ENCODE peak calls at places on chromosomes 3 and 15, in nine cellular contexts. One of them, this sample, is unnamed.

GRCh38 chr3:124859025-124859424 is 28.1 kb downstream of the ITGB5 start:
- DNase-seq in endothelial cell: no peak
- DNase-seq in endothelial cell of umbilical vein: peak; percentile 66
- DNase-seq in lower leg skin: no peak
- DNase-seq in natural killer cell: no peak
- DNase-seq in fibroblast of mammary gland: peak; percentile 92
- DNase-seq in osteocyte: no peak
- DNase-seq in OCI-LY7: no peak
- DNase-seq in psoas muscle: no peak
- DNase-seq in this sample: no peak

GRCh38 chr3:88433572-88433971 is 283.8 kb downstream of the C3orf38 start:
- DNase-seq in endothelial cell: no peak
- DNase-seq in endothelial cell of umbilical vein: no peak
- DNase-seq in lower leg skin: no peak
- DNase-seq in natural killer cell: no peak
- DNase-seq in fibroblast of mammary gland: no peak
- DNase-seq in osteocyte: no peak
- DNase-seq in OCI-LY7: peak; percentile 96
- DNase-seq in psoas muscle: no peak
- DNase-seq in this sample: no peak

GRCh38 chr3:9770276-9770812 is 597 bp upstream of the CAMK1 start:
- DNase-seq in endothelial cell: no peak
- DNase-seq in endothelial cell of umbilical vein: no peak
- DNase-seq in lower leg skin: peak; percentile 78
- DNase-seq in natural killer cell: no peak
- DNase-seq in fibroblast of mammary gland: peak; percentile 60
- DNase-seq in osteocyte: no peak
- DNase-seq in OCI-LY7: no peak
- DNase-seq in psoas muscle: peak; percentile 95
- DNase-seq in this sample: peak; percentile 83

GRCh38 chr15:99476413-99477222 is 89.2 kb upstream of the MEF2A start:
- DNase-seq in endothelial cell: no peak
- DNase-seq in endothelial cell of umbilical vein: peak; percentile 84
- DNase-seq in lower leg skin: peak; percentile 78
- DNase-seq in natural killer cell: no peak
- DNase-seq in fibroblast of mammary gland: peak; percentile 99
- DNase-seq in osteocyte: no peak
- DNase-seq in OCI-LY7: peak; percentile 9
- DNase-seq in psoas muscle: peak; percentile 87
- DNase-seq in this sample: no peak

GRCh38 chr3:90069748-90070147 is 962.3 kb downstream of the EPHA3 start:
- DNase-seq in endothelial cell: no peak
- DNase-seq in endothelial cell of umbilical vein: no peak
- DNase-seq in lower leg skin: no peak
- DNase-seq in natural killer cell: no peak
- DNase-seq in fibroblast of mammary gland: no peak
- DNase-seq in osteocyte: no peak
- DNase-seq in OCI-LY7: no peak
- DNase-seq in psoas muscle: no peak
- DNase-seq in this sample: no peak

GRCh38 chr3:45110185-45110833 is 35.9 kb downstream of the CDCP1 start:
- DNase-seq in endothelial cell: no peak
- DNase-seq in endothelial cell of umbilical vein: no peak
- DNase-seq in lower leg skin: no peak
- DNase-seq in natural killer cell: no peak
- DNase-seq in fibroblast of mammary gland: no peak
- DNase-seq in osteocyte: no peak
- DNase-seq in OCI-LY7: no peak
- DNase-seq in psoas muscle: no peak
- DNase-seq in this sample: no peak

GRCh38 chr3:2861120-2861519 is 249.1 kb downstream of the IL5RA start:
- DNase-seq in endothelial cell: no peak
- DNase-seq in endothelial cell of umbilical vein: no peak
- DNase-seq in lower leg skin: no peak
- DNase-seq in natural killer cell: no peak
- DNase-seq in fibroblast of mammary gland: no peak
- DNase-seq in osteocyte: no peak
- DNase-seq in OCI-LY7: no peak
- DNase-seq in psoas muscle: no peak
- DNase-seq in this sample: no peak

GRCh38 chr3:197352382-197352781 is 54.0 kb upstream of the DLG1 start:
- DNase-seq in endothelial cell: no peak
- DNase-seq in endothelial cell of umbilical vein: no peak
- DNase-seq in lower leg skin: no peak
- DNase-seq in natural killer cell: no peak
- DNase-seq in fibroblast of mammary gland: peak; percentile 87
- DNase-seq in osteocyte: no peak
- DNase-seq in OCI-LY7: no peak
- DNase-seq in psoas muscle: peak; percentile 93
- DNase-seq in this sample: no peak

GRCh38 chr3:192207239-192207638 is 520.1 kb downstream of the FGF12 start:
- DNase-seq in endothelial cell: no peak
- DNase-seq in endothelial cell of umbilical vein: peak; percentile 6
- DNase-seq in lower leg skin: no peak
- DNase-seq in natural killer cell: no peak
- DNase-seq in fibroblast of mammary gland: no peak
- DNase-seq in osteocyte: no peak
- DNase-seq in OCI-LY7: no peak
- DNase-seq in psoas muscle: no peak
- DNase-seq in this sample: no peak

GRCh38 chr15:77112819-77113569 is 42.1 kb upstream of the TSPAN3 start:
- DNase-seq in endothelial cell: no peak
- DNase-seq in endothelial cell of umbilical vein: no peak
- DNase-seq in lower leg skin: no peak
- DNase-seq in natural killer cell: no peak
- DNase-seq in fibroblast of mammary gland: no peak
- DNase-seq in osteocyte: no peak
- DNase-seq in OCI-LY7: no peak
- DNase-seq in psoas muscle: no peak
- DNase-seq in this sample: no peak

GRCh38 chr3:149536429-149536828 is 61.9 kb downstream of the TM4SF4 start:
- DNase-seq in endothelial cell: no peak
- DNase-seq in endothelial cell of umbilical vein: no peak
- DNase-seq in lower leg skin: no peak
- DNase-seq in natural killer cell: no peak
- DNase-seq in fibroblast of mammary gland: no peak
- DNase-seq in osteocyte: no peak
- DNase-seq in OCI-LY7: no peak
- DNase-seq in psoas muscle: peak; percentile 74
- DNase-seq in this sample: no peak

GRCh38 chr3:159824341-159824740 is 164.3 kb upstream of the IL12A start:
- DNase-seq in endothelial cell: no peak
- DNase-seq in endothelial cell of umbilical vein: peak; percentile 77
- DNase-seq in lower leg skin: no peak
- DNase-seq in natural killer cell: no peak
- DNase-seq in fibroblast of mammary gland: peak; percentile 91
- DNase-seq in osteocyte: no peak
- DNase-seq in OCI-LY7: no peak
- DNase-seq in psoas muscle: peak; percentile 60
- DNase-seq in this sample: no peak

GRCh38 chr3:99246010-99246654 is 344.6 kb upstream of the DCBLD2 start:
- DNase-seq in endothelial cell: no peak
- DNase-seq in endothelial cell of umbilical vein: peak; percentile 62
- DNase-seq in lower leg skin: no peak
- DNase-seq in natural killer cell: no peak
- DNase-seq in fibroblast of mammary gland: peak; percentile 35
- DNase-seq in osteocyte: no peak
- DNase-seq in OCI-LY7: no peak
- DNase-seq in psoas muscle: no peak
- DNase-seq in this sample: no peak

GRCh38 chr3:46958469-46959168 is 17.9 kb downstream of the CCDC12 start:
- DNase-seq in endothelial cell: no peak
- DNase-seq in endothelial cell of umbilical vein: no peak
- DNase-seq in lower leg skin: no peak
- DNase-seq in natural killer cell: no peak
- DNase-seq in fibroblast of mammary gland: no peak
- DNase-seq in osteocyte: no peak
- DNase-seq in OCI-LY7: no peak
- DNase-seq in psoas muscle: no peak
- DNase-seq in this sample: no peak

GRCh38 chr3:149776170-149776569 is 16.2 kb downstream of the ANKUB1 start:
- DNase-seq in endothelial cell: no peak
- DNase-seq in endothelial cell of umbilical vein: no peak
- DNase-seq in lower leg skin: no peak
- DNase-seq in natural killer cell: no peak
- DNase-seq in fibroblast of mammary gland: no peak
- DNase-seq in osteocyte: no peak
- DNase-seq in OCI-LY7: no peak
- DNase-seq in psoas muscle: no peak
- DNase-seq in this sample: no peak

GRCh38 chr3:116815831-116816588 is 106.4 kb downstream of the TUSC7 start:
- DNase-seq in endothelial cell: no peak
- DNase-seq in endothelial cell of umbilical vein: no peak
- DNase-seq in lower leg skin: no peak
- DNase-seq in natural killer cell: no peak
- DNase-seq in fibroblast of mammary gland: peak; percentile 54
- DNase-seq in osteocyte: no peak
- DNase-seq in OCI-LY7: no peak
- DNase-seq in psoas muscle: no peak
- DNase-seq in this sample: no peak

GRCh38 chr3:155963557-155963956 is 93.1 kb downstream of the GMPS start:
- DNase-seq in endothelial cell: no peak
- DNase-seq in endothelial cell of umbilical vein: peak; percentile 6
- DNase-seq in lower leg skin: no peak
- DNase-seq in natural killer cell: no peak
- DNase-seq in fibroblast of mammary gland: peak; percentile 19
- DNase-seq in osteocyte: no peak
- DNase-seq in OCI-LY7: no peak
- DNase-seq in psoas muscle: no peak
- DNase-seq in this sample: no peak

GRCh38 chr15:49832421-49832980 is 211.7 kb downstream of the DTWD1 start:
- DNase-seq in endothelial cell: no peak
- DNase-seq in endothelial cell of umbilical vein: no peak
- DNase-seq in lower leg skin: no peak
- DNase-seq in natural killer cell: no peak
- DNase-seq in fibroblast of mammary gland: peak; percentile 26
- DNase-seq in osteocyte: no peak
- DNase-seq in OCI-LY7: peak; percentile 3
- DNase-seq in psoas muscle: no peak
- DNase-seq in this sample: no peak

DNA sequence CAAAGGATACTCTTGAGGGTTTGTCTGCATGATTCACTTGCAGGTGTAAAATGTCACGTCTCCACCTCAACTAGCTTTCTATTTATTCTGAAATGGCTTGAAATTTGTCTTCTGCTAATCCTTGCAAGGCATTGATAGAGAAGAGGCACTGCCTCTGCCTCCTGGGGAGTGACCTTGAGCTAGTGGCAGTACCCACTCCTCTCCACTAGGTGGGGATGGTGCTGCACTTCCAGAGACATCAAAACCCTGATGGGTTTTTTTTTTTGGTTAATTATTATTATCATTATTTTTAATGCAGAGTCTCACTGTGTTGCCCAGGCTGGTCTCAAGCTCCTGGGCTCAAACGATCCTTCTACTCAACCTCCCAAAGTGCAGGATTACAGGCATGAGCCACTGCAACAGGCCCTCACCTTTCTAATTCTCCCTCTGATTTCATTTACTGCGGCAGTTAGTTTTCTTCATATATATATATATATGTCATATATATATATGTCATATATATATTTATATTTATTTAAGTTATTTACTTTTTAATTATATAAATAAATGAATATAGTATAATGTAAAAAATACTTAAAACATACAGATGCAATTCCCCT is 117.6 kb upstream of the EIF1B start:
- DNase-seq in endothelial cell: peak; percentile 70
- DNase-seq in endothelial cell of umbilical vein: peak; percentile 63
- DNase-seq in lower leg skin: no peak
- DNase-seq in natural killer cell: peak; percentile 48
- DNase-seq in fibroblast of mammary gland: peak; percentile 60
- DNase-seq in osteocyte: peak; percentile 86
- DNase-seq in OCI-LY7: peak; percentile 54
- DNase-seq in psoas muscle: no peak
- DNase-seq in this sample: peak; percentile 44
- TF ChIP-seq CTCF in endothelial cell: peak; percentile 97
- TF ChIP-seq CTCF in endothelial cell of umbilical vein: peak; percentile 88
- TF ChIP-seq CTCF in lower leg skin: no peak
- TF ChIP-seq CTCF in natural killer cell: peak; percentile 96
- TF ChIP-seq CTCF in fibroblast of mammary gland: peak; percentile 96
- TF ChIP-seq CTCF in osteocyte: peak; percentile 94
- TF ChIP-seq CTCF in OCI-LY7: peak; percentile 81
- TF ChIP-seq CTCF in psoas muscle: peak; percentile 99
- TF ChIP-seq CTCF in this sample: peak; percentile 53

GRCh38 chr3:60755094-60755493 is 496.2 kb downstream of the FHIT start:
- DNase-seq in endothelial cell: peak; percentile 40
- DNase-seq in endothelial cell of umbilical vein: no peak
- DNase-seq in lower leg skin: no peak
- DNase-seq in natural killer cell: no peak
- DNase-seq in fibroblast of mammary gland: no peak
- DNase-seq in osteocyte: no peak
- DNase-seq in OCI-LY7: no peak
- DNase-seq in psoas muscle: no peak
- DNase-seq in this sample: no peak
- TF ChIP-seq CTCF in endothelial cell: peak; percentile 28
- TF ChIP-seq CTCF in endothelial cell of umbilical vein: no peak
- TF ChIP-seq CTCF in lower leg skin: no peak
- TF ChIP-seq CTCF in natural killer cell: no peak
- TF ChIP-seq CTCF in fibroblast of mammary gland: no peak
- TF ChIP-seq CTCF in osteocyte: peak; percentile 21
- TF ChIP-seq CTCF in OCI-LY7: no peak
- TF ChIP-seq CTCF in psoas muscle: no peak
- TF ChIP-seq CTCF in this sample: no peak

DNA sequence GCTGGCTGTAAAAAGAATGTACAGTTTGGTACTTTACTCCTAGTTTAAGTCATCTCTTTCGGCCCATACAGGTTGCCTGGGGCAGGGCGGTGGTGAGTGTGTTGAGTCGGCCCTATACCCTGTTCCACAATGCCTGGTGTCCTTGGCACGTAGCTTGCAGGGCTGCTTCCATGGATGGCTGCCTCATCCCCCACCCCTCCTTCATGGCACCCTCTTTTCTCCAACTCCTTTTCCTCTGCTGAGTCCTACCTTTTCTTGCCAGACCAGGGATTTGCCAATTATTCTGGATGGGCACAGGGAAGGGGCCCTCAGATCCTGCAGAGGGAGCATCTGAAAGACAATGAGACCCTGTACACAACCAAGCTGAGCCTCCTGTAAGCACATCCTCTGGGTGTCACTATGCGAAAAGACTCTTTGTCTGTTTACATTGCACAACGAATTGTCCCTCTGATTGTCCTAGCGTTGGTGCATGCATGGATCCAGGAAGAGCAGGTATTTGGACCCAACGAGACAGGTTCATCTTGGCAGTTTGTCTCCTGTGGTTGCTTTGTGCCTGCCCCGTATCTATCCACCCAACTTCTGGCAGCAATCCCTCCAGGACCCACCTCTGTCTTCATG is 73.6 kb upstream of the CGNL1 start:
- DNase-seq in endothelial cell: no peak
- DNase-seq in endothelial cell of umbilical vein: no peak
- DNase-seq in lower leg skin: no peak
- DNase-seq in natural killer cell: no peak
- DNase-seq in fibroblast of mammary gland: no peak
- DNase-seq in osteocyte: peak; percentile 42
- DNase-seq in OCI-LY7: no peak
- DNase-seq in psoas muscle: no peak
- DNase-seq in this sample: no peak
- TF ChIP-seq CTCF in endothelial cell: no peak
- TF ChIP-seq CTCF in endothelial cell of umbilical vein: no peak
- TF ChIP-seq CTCF in lower leg skin: no peak
- TF ChIP-seq CTCF in natural killer cell: no peak
- TF ChIP-seq CTCF in fibroblast of mammary gland: no peak
- TF ChIP-seq CTCF in osteocyte: no peak
- TF ChIP-seq CTCF in OCI-LY7: no peak
- TF ChIP-seq CTCF in psoas muscle: no peak
- TF ChIP-seq CTCF in this sample: no peak

GRCh38 chr3:170357176-170357919 is at the start of gene SKIL:
- DNase-seq in endothelial cell: peak; percentile 95
- DNase-seq in endothelial cell of umbilical vein: peak; percentile 93
- DNase-seq in lower leg skin: peak; percentile 97
- DNase-seq in natural killer cell: peak; percentile 96
- DNase-seq in fibroblast of mammary gland: peak; percentile 94
- DNase-seq in osteocyte: peak; percentile 98
- DNase-seq in OCI-LY7: peak; percentile 97
- DNase-seq in psoas muscle: peak; percentile 99
- DNase-seq in this sample: peak; percentile 96
- TF ChIP-seq CTCF in endothelial cell: no peak
- TF ChIP-seq CTCF in endothelial cell of umbilical vein: peak; percentile 23
- TF ChIP-seq CTCF in lower leg skin: no peak
- TF ChIP-seq CTCF in natural killer cell: no peak
- TF ChIP-seq CTCF in fibroblast of mammary gland: no peak
- TF ChIP-seq CTCF in osteocyte: no peak
- TF ChIP-seq CTCF in OCI-LY7: no peak
- TF ChIP-seq CTCF in psoas muscle: peak; percentile 31
- TF ChIP-seq CTCF in this sample: no peak